ENCODE peak calls at places on chromosomes 11 and 22, in four cellular contexts. U is H1; K is CD8-positive, alpha-beta T cell; D is adipocyte. A is an unnamed sample. For H3K4me1, the result is how much of the 10 kb centered on the place peaks cover.

GRCh38 chr11:114124601-114125144 is 65.2 kb downstream of the ZBTB16 start:
- DNase-seq in U (no peak), K (no peak), D (no peak), A (peak)

GRCh38 chr22:24703101-24703500 is 71.4 kb downstream of the PIWIL3 start:
- DNase-seq in U (peak), K (no peak), D (no peak), A (no peak)

GRCh38 chr11:39177678-39178077 is 2281.8 kb downstream of the LRRC4C start:
- DNase-seq in U (no peak), K (no peak), D (no peak), A (no peak)

GRCh38 chr11:63602296-63602695 is 11.9 kb downstream of the PLAAT3 start:
- DNase-seq in U (no peak), K (no peak), D (peak), A (no peak)

GRCh38 chr11:29435421-29435820 is 581.4 kb downstream of the KCNA4 start:
- DNase-seq in U (no peak), K (no peak), D (no peak), A (no peak)

GRCh38 chr11:35304393-35304790 is 115.0 kb downstream of the SLC1A2 start:
- DNase-seq in U (no peak), K (no peak), D (peak), A (no peak)

GRCh38 chr11:63813563-63814382 is 517 bp downstream of the SPINDOC start:
- DNase-seq in U (peak), K (peak), D (peak), A (no peak)

GRCh38 chr11:101126551-101127347 is 2.9 kb downstream of the PGR start:
- DNase-seq in U (peak), K (no peak), D (peak), A (no peak)

GRCh38 chr11:124748481-124749338 is 3.3 kb downstream of the VSIG2 start:
- DNase-seq in U (no peak), K (no peak), D (no peak), A (no peak)

GRCh38 chr22:50576806-50577696 is 1.2 kb downstream of the CPT1B start:
- DNase-seq in U (no peak), K (no peak), D (no peak), A (no peak)

GRCh38 chr22:43643362-43643761 is 168.7 kb downstream of the EFCAB6 start:
- DNase-seq in U (no peak), K (no peak), D (no peak), A (no peak)

GRCh38 chr11:102806296-102806695 is 8.3 kb upstream of the MMP1 start:
- DNase-seq in U (no peak), K (no peak), D (peak), A (no peak)

GRCh38 chr11:75275581-75275980 is 35.0 kb downstream of the TPBGL start:
- DNase-seq in U (no peak), K (peak), D (peak), A (peak)

GRCh38 chr11:101049123-101049522 is 80.5 kb downstream of the PGR start:
- DNase-seq in U (no peak), K (no peak), D (peak), A (no peak)

GRCh38 chr11:89489930-89490329 is 1.2 kb downstream of the NOX4 start:
- DNase-seq in U (no peak), K (no peak), D (no peak), A (no peak)

GRCh38 chr11:75472081-75472732 is 39.2 kb upstream of the KLHL35 start:
- DNase-seq in U (no peak), K (no peak), D (no peak), A (no peak)

GRCh38 chr11:10878408-10879214 is 20.8 kb upstream of the ZBED5 start:
- DNase-seq in U (no peak), K (no peak), D (peak), A (no peak)

GRCh38 chr22:27995801-27996528 is 76.9 kb upstream of the PITPNB start:
- DNase-seq in U (no peak), K (no peak), D (no peak), A (no peak)

GRCh38 chr11:113134605-113135004 is 173.4 kb downstream of the NCAM1 start:
- DNase-seq in U (no peak), K (no peak), D (no peak), A (no peak)

GRCh38 chr11:112884012-112884767 is 77.0 kb upstream of the NCAM1 start:
- DNase-seq in U (no peak), K (no peak), D (no peak), A (no peak)

GRCh38 chr11:65576867-65577755 is 1.3 kb downstream of the EHBP1L1 start:
- DNase-seq in U (no peak), K (no peak), D (peak), A (peak)

GRCh38 chr11:42422094-42422493 is 889.7 kb upstream of the API5 start:
- DNase-seq in U (no peak), K (no peak), D (no peak), A (no peak)

GRCh38 chr11:134071766-134072403 is 3.0 kb downstream of the JAM3 start:
- DNase-seq in U (no peak), K (no peak), D (no peak), A (no peak)

GRCh38 chr11:87473174-87473573 is 435.4 kb downstream of the TMEM135 start:
- DNase-seq in U (no peak), K (no peak), D (peak), A (no peak)

GRCh38 chr11:135073444-135073843 is 661.4 kb upstream of the B3GAT1 start:
- DNase-seq in U (no peak), K (no peak), D (no peak), A (no peak)

GRCh38 chr11:131302831-131303230 is 67.6 kb upstream of the NTM start:
- DNase-seq in U (no peak), K (no peak), D (peak), A (no peak)

GRCh38 chr22:22167791-22168189 is 76.8 kb upstream of the VPREB1 start:
- DNase-seq in U (no peak), K (no peak), D (no peak), A (no peak)

GRCh38 chr11:23653071-23653675 is 792.9 kb upstream of the CCDC179 start:
- DNase-seq in U (no peak), K (no peak), D (no peak), A (no peak)

DNA sequence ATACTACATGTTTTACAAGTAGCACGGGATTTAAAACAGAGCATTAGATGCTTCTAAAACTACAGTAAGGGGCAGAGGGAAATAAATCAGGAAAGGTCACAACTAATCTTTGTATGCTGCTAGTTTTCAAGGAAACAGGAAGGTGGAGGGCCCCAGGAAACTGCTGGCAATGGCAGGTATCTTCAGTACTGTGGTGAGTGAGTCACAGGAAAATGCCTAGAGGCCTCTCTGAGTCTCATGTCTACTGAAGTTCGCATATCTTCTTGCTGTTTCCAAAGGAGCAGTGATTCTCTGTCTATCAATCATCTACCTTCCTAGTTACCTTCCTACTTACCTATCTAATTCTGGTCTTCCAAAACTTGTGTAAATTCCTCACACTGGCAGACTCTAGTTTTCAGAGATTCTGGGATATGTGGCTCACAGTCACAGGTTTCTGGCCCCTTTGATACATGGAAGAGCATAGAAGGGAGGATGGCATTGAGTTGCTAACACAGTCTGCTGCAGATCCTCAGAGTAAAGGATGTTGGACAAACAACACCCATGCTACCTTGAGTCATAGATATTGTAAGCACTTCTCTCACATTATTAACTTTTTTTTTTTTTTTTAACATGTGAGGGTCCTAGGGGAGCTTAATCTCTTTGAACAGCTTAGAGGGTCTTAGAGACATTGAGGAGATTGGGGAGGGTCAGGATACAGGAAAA is 58.8 kb upstream of the SYN3 start:
- DNase-seq in U (no peak), K (no peak), D (peak), A (no peak)
- H3K4me1 ChIP-seq in U (under half), K (under half), D (under half), A (under half)

DNA sequence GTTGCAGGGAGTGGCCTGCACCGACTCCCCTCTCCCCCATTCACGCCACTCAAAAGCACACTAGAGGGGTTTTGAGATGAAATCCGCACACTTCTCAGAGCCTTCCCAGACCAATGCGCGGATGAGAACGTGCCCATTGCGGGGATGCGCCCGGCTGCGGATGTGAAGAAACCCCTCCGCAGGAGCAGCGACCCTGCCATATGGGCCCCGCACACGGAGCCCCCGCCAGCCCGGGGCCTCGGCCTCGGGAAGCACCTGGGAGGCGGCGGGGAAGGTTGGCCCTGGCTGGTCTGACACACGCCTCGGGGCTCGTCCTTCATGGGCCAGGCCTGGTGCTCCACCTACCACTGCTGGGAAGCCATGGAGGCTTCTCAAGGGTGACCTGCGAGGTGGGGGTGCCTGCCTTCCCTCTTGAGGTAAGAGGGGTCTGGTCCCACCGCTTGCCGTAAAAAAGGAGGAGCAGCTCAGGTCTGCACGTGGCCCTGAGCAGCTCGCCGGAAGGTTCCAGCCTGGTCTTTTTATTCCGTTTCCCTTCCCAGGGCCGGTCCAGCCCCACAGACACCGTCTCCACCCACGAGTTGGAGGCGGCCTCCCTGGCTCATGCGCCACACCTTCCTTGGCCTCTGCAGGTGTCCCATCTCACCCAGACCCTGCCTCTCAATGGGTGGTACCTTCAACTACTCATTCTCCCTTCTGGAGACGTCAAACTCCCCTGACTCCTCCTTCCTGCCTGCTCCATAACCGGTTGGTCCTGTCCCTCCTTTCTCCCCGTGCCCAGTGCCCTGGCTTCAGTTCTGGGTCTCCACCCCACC is 39.4 kb downstream of the TRMU start:
- DNase-seq in U (no peak), K (no peak), D (no peak), A (no peak)
- H3K4me1 ChIP-seq in U (under half), K (under half), D (under half), A (under half)

DNA sequence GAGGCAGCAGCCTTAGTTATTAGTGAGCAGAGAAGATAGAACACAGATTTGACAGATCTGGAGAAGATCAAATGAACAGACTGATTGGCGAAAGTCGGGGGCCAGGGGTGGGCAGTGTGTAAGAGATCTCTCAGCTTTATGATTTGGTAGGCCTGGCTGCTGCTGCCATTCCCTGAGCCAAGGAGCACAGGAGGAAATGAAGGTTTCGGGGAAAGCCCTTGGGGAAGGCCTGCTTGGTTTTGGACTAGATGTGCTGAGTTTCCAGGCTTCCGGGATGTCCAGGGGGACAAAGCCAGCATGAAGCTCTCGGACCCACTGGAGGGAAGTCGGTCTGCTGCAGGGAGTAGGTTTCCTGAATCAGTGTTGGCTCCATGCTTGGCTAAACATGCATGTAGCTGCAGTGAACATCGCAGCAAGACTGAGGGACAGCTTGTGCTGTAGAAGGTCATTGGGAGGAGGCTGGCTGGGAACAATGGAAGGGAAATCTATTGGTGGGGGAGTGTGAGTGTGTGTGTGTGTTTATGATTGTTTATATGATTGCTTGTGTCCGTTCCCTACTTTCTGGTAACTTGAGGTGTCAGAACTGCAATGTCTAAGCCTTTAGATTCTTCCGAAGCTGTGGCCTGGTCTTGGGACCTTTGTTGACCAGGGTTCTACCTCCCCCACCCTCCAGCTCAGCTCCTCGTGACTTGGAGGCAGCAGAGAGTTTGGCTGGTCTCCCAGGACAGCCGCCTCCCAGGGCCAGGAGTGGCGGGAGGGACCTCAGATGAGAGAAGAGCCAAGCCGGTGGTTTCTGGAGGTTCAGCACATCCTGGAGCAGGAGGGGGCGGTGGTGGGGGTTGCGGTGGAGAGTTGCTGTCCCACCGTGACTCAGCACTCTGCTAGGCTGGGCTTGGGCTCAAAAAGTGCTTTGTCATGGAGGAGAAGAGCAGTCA is 4.0 kb upstream of the FTH1 start:
- DNase-seq in U (peak), K (peak), D (peak), A (peak)
- H3K4me1 ChIP-seq in U (under half), K (under half), D (half or more), A (half or more)

DNA sequence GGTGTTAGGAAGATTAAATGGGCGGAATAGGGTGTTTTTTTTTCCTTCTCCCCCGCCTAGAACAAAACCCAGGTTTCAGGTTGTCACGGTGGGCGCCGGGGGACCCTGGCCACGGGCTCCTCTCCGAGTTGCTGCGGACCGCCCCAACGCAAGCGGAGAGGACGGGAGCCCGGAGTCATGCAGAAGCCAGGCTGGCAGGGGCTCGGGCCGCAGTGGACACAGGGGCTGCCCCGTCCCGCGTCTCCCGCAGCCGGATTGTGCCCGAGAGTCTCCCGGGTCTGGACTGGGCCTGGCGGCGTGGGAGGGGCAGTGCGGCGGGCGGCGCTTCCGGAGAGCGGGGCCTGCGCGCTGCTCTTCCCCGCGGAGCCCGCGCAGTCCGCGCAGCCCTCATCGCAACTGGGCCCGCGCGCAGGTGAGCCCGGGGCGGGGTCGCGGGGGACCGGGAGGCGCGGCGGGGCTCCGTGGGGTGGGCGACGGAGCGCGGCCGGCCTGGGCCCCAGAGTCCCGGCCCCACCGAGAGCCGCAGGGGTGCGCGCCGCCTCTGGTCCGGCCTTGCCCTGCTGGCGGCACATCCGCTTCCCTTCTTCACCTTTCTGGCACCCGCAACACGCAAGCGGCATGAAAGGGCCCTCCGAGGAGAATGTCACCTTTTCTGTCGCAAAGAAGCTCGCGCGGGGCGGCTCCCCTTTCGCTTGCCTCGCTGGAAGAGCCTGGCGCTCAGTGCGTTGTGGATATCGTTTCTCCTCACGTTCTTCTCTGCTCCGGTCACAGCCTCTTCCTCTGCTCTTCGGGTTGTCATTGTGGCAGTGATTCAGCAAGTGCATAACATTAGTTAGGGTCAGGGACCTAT is at the start of gene TIRAP:
- DNase-seq in U (peak), K (peak), D (peak), A (peak)
- H3K4me1 ChIP-seq in U (under half), K (under half), D (under half), A (under half)

GRCh38 chr11:110031171-110031570 is 62.0 kb upstream of the ZC3H12C start:
- DNase-seq in U (no peak), K (no peak), D (no peak), A (no peak)

GRCh38 chr11:110032957-110033570 is 60.1 kb upstream of the ZC3H12C start:
- DNase-seq in U (no peak), K (no peak), D (no peak), A (no peak)

GRCh38 chr11:110029714-110030113 is 63.5 kb upstream of the ZC3H12C start:
- DNase-seq in U (no peak), K (no peak), D (no peak), A (no peak)

GRCh38 chr11:110034816-110035215 is 58.4 kb upstream of the ZC3H12C start:
- DNase-seq in U (no peak), K (no peak), D (no peak), A (no peak)

DNA sequence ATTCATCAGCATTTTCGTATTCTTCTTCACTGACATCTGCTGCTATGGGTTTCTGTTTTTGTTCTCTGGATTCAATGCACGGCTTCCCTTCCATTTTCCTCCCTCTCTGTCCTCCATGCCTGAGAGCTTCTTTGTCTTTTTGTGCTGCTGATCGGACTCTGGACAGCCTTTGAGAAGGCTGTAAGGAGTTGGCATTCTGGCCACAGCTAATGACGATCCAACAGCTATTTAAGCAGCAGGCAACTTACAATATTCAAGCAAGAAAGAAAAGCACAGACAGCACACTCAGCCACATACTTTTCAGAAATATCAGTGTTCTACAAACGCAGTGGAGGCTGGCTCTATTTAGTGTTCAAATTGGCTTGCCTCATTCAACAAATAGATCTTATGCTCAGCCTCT is 60.9 kb upstream of the ZC3H12C start:
- DNase-seq in U (no peak), K (no peak), D (peak), A (no peak)
- H3K4me1 ChIP-seq in U (under half), K (under half), D (under half), A (under half)

GRCh38 chr22:36423461-36424404 is 36.0 kb upstream of the MYH9 start:
- DNase-seq in U (no peak), K (no peak), D (no peak), A (no peak)
- H3K4me1 ChIP-seq in U (under half), K (under half), D (under half), A (under half)

A was measured in gastrocnemius medialis.